ENCODE peak calls at places on chromosomes 5 and 9, in four cellular contexts. N is IMR-90, C is H9, D is mesendoderm. X is an unnamed sample.

GRCh38 chr9:91847576-91847975 is 102.5 kb downstream of the ROR2 start:
- DNase-seq in N (peak), C (no peak), D (no peak), X (no peak)

GRCh38 chr5:110086658-110087388 is 397.1 kb downstream of the MAN2A1 start:
- DNase-seq in N (peak), C (no peak), D (no peak), X (no peak)

GRCh38 chr5:14671414-14671813 is 6.9 kb downstream of the OTULIN start:
- DNase-seq in N (peak), C (no peak), D (no peak), X (no peak)

GRCh38 chr5:137649228-137649890 is 86.5 kb downstream of the KLHL3 start:
- DNase-seq in N (peak), C (no peak), D (no peak), X (no peak)

GRCh38 chr9:85212887-85213286 is 528.9 kb downstream of the AGTPBP1 start:
- DNase-seq in N (no peak), C (no peak), D (peak), X (no peak)

GRCh38 chr9:98193336-98193944 is 1.0 kb upstream of the CORO2A start:
- DNase-seq in N (no peak), C (no peak), D (no peak), X (no peak)

GRCh38 chr9:75834878-75835277 is 55.6 kb upstream of the PCSK5 start:
- DNase-seq in N (no peak), C (no peak), D (no peak), X (no peak)

GRCh38 chr5:157354825-157355224 is 88.9 kb downstream of the CYFIP2 start:
- DNase-seq in N (no peak), C (peak), D (peak), X (peak)

GRCh38 chr5:150440948-150441812 is 8.4 kb downstream of the RPS14 start:
- DNase-seq in N (no peak), C (peak), D (peak), X (no peak)

GRCh38 chr9:135500071-135500524 is 384 bp upstream of the MRPS2 start:
- DNase-seq in N (peak), C (no peak), D (no peak), X (no peak)

GRCh38 chr5:53448851-53449250 is 31.6 kb upstream of the FST start:
- DNase-seq in N (no peak), C (no peak), D (no peak), X (no peak)

GRCh38 chr5:65871182-65871581 is 55.2 kb upstream of the ERBIN start:
- DNase-seq in N (peak), C (no peak), D (no peak), X (no peak)

GRCh38 chr5:69213513-69214215 is 21.0 kb upstream of the CDK7 start:
- DNase-seq in N (peak), C (no peak), D (no peak), X (no peak)

GRCh38 chr9:70587143-70587710 is 172.8 kb upstream of the KLF9 start:
- DNase-seq in N (peak), C (no peak), D (no peak), X (no peak)

GRCh38 chr9:95822583-95823431 is 52.7 kb upstream of the ERCC6L2 start:
- DNase-seq in N (peak), C (no peak), D (no peak), X (no peak)

GRCh38 chr5:52787600-52788504 is at the start of the genes ITGA1 and PELO:
- DNase-seq in N (peak), C (peak), D (peak), X (peak)

GRCh38 chr9:17322882-17323864 is 188.3 kb downstream of the CNTLN start:
- DNase-seq in N (no peak), C (no peak), D (no peak), X (no peak)

GRCh38 chr9:92501671-92502393 is 19.5 kb upstream of the ASPN start:
- DNase-seq in N (peak), C (no peak), D (peak), X (no peak)

GRCh38 chr5:6359534-6359933 is 18.8 kb downstream of the MED10 start:
- DNase-seq in N (no peak), C (no peak), D (no peak), X (no peak)

GRCh38 chr9:134462304-134462703 is 136.0 kb downstream of the RXRA start:
- DNase-seq in N (no peak), C (no peak), D (no peak), X (no peak)

GRCh38 chr9:137506274-137506673 is 43.9 kb downstream of the PNPLA7 start:
- DNase-seq in N (no peak), C (no peak), D (no peak), X (no peak)

GRCh38 chr5:89236900-89237299 is 353.9 kb upstream of the MEF2C start:
- DNase-seq in N (peak), C (no peak), D (no peak), X (no peak)

GRCh38 chr9:135604437-135605237 is 34.7 kb downstream of the GLT6D1 start:
- DNase-seq in N (no peak), C (peak), D (no peak), X (no peak)

GRCh38 chr9:84851935-84852585 is 182.5 kb downstream of the NTRK2 start:
- DNase-seq in N (peak), C (peak), D (peak), X (no peak)

GRCh38 chr9:100473271-100474081 is 527 bp downstream of the TMEFF1 start:
- DNase-seq in N (peak), C (peak), D (peak), X (peak)

GRCh38 chr5:142360607-142361120 is 35.8 kb upstream of the SPRY4 start:
- DNase-seq in N (peak), C (peak), D (peak), X (no peak)

GRCh38 chr9:127128341-127129072 is 6.1 kb upstream of the ANGPTL2 start:
- DNase-seq in N (peak), C (no peak), D (no peak), X (no peak)

GRCh38 chr5:442335-443238 is at the start of gene EXOC3:
- DNase-seq in N (peak), C (peak), D (peak), X (no peak)

GRCh38 chr5:73282383-73282782 is 109.4 kb downstream of the TMEM174 start:
- DNase-seq in N (no peak), C (no peak), D (no peak), X (no peak)

GRCh38 chr9:30774326-30774725 is 1610.1 kb upstream of the ACO1 start:
- DNase-seq in N (no peak), C (peak), D (peak), X (peak)

GRCh38 chr9:105047652-105048031 is 119.7 kb upstream of the ABCA1 start:
- DNase-seq in N (peak), C (no peak), D (no peak), X (no peak)

GRCh38 chr5:42582723-42583122 is 159.5 kb downstream of the GHR start:
- DNase-seq in N (no peak), C (no peak), D (no peak), X (no peak)

GRCh38 chr5:7325975-7326911 is 69.7 kb upstream of the ADCY2 start:
- DNase-seq in N (no peak), C (no peak), D (no peak), X (no peak)

GRCh38 chr5:87164409-87164808 is 103.3 kb upstream of the RASA1 start:
- DNase-seq in N (peak), C (no peak), D (no peak), X (no peak)

GRCh38 chr5:96297867-96298266 is 135.2 kb downstream of the PCSK1 start:
- DNase-seq in N (peak), C (no peak), D (no peak), X (no peak)

DNA sequence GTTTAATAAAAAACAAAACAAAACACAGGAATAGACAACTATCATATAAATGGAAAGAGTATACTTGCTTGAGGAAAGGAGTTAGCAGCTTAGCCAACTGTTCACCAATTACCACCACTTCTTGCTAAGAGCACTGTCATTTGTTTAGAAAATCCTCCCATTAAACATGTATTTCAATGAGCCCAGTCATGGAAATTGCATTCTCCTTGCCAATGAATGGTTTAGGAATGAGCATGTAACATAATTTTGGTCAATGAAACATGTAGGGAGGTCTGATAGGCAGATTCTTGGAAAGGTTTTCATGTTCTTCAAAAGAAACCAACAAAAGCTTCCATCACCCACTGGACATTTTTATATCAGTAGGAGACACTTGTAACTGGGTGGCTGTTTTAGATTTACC is 502.8 kb upstream of the PAPPA start:
- DNase-seq in N (peak), C (no peak), D (no peak), X (no peak)
- H3K56ac ChIP-seq in N (peak), C (no peak), D (no peak), X (no peak)

DNA sequence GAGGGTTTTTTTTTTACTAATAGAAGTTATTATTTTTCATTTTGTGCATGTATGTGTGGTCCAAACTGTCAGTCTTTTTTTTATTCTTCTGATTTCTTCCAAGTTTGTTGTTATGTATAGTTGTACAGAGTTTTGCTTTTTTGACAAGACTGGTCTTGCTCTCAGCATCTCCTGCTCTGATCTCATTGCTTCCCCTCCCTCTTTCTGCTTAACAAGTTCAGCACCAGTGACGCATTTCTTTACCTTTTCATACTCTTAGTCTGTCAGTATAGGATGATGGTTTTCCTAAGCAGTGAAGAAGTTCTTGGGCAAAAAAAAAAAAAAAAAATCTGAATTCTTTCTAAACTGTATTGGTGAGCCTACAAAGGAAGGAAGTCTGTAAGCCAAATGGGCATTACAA is 135.1 kb downstream of the CD180 start:
- DNase-seq in N (no peak), C (no peak), D (no peak), X (no peak)
- H3K56ac ChIP-seq in N (no peak), C (no peak), D (no peak), X (no peak)

GRCh38 chr5:114330916-114331531 is 30.8 kb upstream of the KCNN2 start:
- DNase-seq in N (no peak), C (no peak), D (no peak), X (no peak)

GRCh38 chr5:114335391-114335790 is 26.5 kb upstream of the KCNN2 start:
- DNase-seq in N (peak), C (no peak), D (no peak), X (no peak)

GRCh38 chr5:114332493-114332892 is 29.4 kb upstream of the KCNN2 start:
- DNase-seq in N (no peak), C (no peak), D (no peak), X (no peak)

GRCh38 chr5:114327987-114328386 is 33.9 kb upstream of the KCNN2 start:
- DNase-seq in N (no peak), C (no peak), D (no peak), X (no peak)

GRCh38 chr5:114332925-114333324 is 28.9 kb upstream of the KCNN2 start:
- DNase-seq in N (peak), C (no peak), D (no peak), X (no peak)
- H3K56ac ChIP-seq in N (no peak), C (no peak), D (no peak), X (no peak)

DNA sequence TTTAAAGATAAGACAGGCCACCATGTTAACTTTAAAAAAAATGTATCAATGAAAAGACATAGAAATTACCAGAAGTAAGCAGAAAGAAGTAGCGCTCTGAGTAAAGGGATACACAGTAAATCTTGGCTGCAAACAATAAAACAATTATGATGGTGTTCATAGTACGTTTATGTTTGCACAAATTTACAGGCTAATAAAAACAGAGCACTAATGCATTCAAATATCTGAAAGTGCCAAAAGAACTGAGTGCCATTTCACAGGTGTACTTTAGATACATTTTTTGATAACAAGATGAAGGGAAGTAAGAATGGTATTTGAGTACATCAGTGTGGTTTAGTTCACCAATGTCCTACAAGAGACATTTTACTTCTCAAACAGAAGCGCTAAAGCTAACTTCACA is 32.9 kb upstream of the ALDH1A1 start:
- DNase-seq in N (no peak), C (no peak), D (no peak), X (no peak)
- H3K56ac ChIP-seq in N (no peak), C (no peak), D (no peak), X (no peak)

GRCh38 chr5:33229216-33229615 is 211.5 kb upstream of the TARS1 start:
- DNase-seq in N (no peak), C (no peak), D (no peak), X (no peak)

GRCh38 chr5:33227746-33228145 is 213.0 kb upstream of the TARS1 start:
- DNase-seq in N (no peak), C (no peak), D (peak), X (no peak)

GRCh38 chr5:33227247-33227646 is 213.5 kb upstream of the TARS1 start:
- DNase-seq in N (peak), C (no peak), D (no peak), X (no peak)

GRCh38 chr5:33230467-33231078 is 210.2 kb upstream of the TARS1 start:
- DNase-seq in N (no peak), C (no peak), D (peak), X (no peak)

DNA sequence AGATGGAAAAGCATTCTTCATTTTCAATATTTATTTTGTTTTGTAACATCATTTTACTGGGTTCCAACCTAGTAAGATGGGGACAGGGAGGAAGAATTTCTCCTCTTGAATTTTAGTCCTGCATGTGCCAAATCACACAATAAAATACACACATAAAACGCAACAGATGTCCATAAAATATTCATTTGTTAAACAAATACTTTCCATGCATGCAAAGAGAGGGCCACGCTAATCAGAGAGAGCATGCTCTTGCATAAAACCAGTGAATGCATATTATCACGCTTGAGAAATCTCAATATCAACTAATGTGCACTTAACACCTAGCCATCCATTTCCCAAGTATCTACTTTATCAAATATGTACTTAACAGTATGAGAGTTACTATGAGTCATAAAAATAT is 212.6 kb upstream of the TARS1 start:
- DNase-seq in N (no peak), C (no peak), D (no peak), X (no peak)
- H3K56ac ChIP-seq in N (no peak), C (no peak), D (no peak), X (no peak)

X was measured in H1.